ENCODE peak calls at places on chromosomes 13 and 19, in four cellular contexts. One of them, this sample, is unnamed.

GRCh38 chr19:39701291-39701690 is 3.0 kb upstream of the LGALS14 start:
- DNase-seq in BJ: no peak
- DNase-seq in CD8-positive, alpha-beta T cell: no peak
- DNase-seq in uterus: no peak
- DNase-seq in this sample: no peak

GRCh38 chr19:53537523-53538377 is at the start of gene ZNF331:
- DNase-seq in BJ: no peak
- DNase-seq in CD8-positive, alpha-beta T cell: peak; percentile 85
- DNase-seq in uterus: peak; percentile 81
- DNase-seq in this sample: peak; percentile 85

GRCh38 chr19:5823579-5824281 is 15.8 kb downstream of the FUT6 start:
- DNase-seq in BJ: no peak
- DNase-seq in CD8-positive, alpha-beta T cell: no peak
- DNase-seq in uterus: no peak
- DNase-seq in this sample: no peak

GRCh38 chr13:51793570-51794273 is 10.2 kb downstream of the DHRS12 start:
- DNase-seq in BJ: peak; percentile 26
- DNase-seq in CD8-positive, alpha-beta T cell: no peak
- DNase-seq in uterus: no peak
- DNase-seq in this sample: no peak

GRCh38 chr19:36707134-36707533 is 19.7 kb downstream of the ZNF567 start:
- DNase-seq in BJ: no peak
- DNase-seq in CD8-positive, alpha-beta T cell: no peak
- DNase-seq in uterus: no peak
- DNase-seq in this sample: no peak

GRCh38 chr13:95128045-95128643 is 173.1 kb downstream of the ABCC4 start:
- DNase-seq in BJ: no peak
- DNase-seq in CD8-positive, alpha-beta T cell: no peak
- DNase-seq in uterus: no peak
- DNase-seq in this sample: no peak

GRCh38 chr13:45336025-45336800 is 4.8 kb downstream of the TPT1 start:
- DNase-seq in BJ: no peak
- DNase-seq in CD8-positive, alpha-beta T cell: no peak
- DNase-seq in uterus: no peak
- DNase-seq in this sample: no peak

GRCh38 chr19:12331211-12331941 is 2.1 kb downstream of the ZNF563 start:
- DNase-seq in BJ: no peak
- DNase-seq in CD8-positive, alpha-beta T cell: peak; percentile 38
- DNase-seq in uterus: no peak
- DNase-seq in this sample: peak; percentile 85

GRCh38 chr19:38644719-38645118 is 2.7 kb upstream of the ACTN4 start:
- DNase-seq in BJ: no peak
- DNase-seq in CD8-positive, alpha-beta T cell: no peak
- DNase-seq in uterus: no peak
- DNase-seq in this sample: no peak

GRCh38 chr19:30406220-30406944 is 34.2 kb downstream of the ZNF536 start:
- DNase-seq in BJ: no peak
- DNase-seq in CD8-positive, alpha-beta T cell: no peak
- DNase-seq in uterus: no peak
- DNase-seq in this sample: peak; percentile 24

GRCh38 chr19:45527731-45528130 is 20.5 kb downstream of the VASP start:
- DNase-seq in BJ: no peak
- DNase-seq in CD8-positive, alpha-beta T cell: no peak
- DNase-seq in uterus: no peak
- DNase-seq in this sample: no peak

GRCh38 chr13:99395436-99395835 is 88.2 kb upstream of the GPR183 start:
- DNase-seq in BJ: no peak
- DNase-seq in CD8-positive, alpha-beta T cell: no peak
- DNase-seq in uterus: no peak
- DNase-seq in this sample: no peak

GRCh38 chr19:42360787-42361544 is 29.1 kb downstream of the CNFN start:
- DNase-seq in BJ: no peak
- DNase-seq in CD8-positive, alpha-beta T cell: no peak
- DNase-seq in uterus: no peak
- DNase-seq in this sample: no peak

GRCh38 chr13:105991622-105992254 is 543.7 kb downstream of the EFNB2 start:
- DNase-seq in BJ: no peak
- DNase-seq in CD8-positive, alpha-beta T cell: no peak
- DNase-seq in uterus: no peak
- DNase-seq in this sample: no peak

GRCh38 chr19:58406818-58407657 is 1.4 kb upstream of the ZNF584 start:
- DNase-seq in BJ: no peak
- DNase-seq in CD8-positive, alpha-beta T cell: no peak
- DNase-seq in uterus: no peak
- DNase-seq in this sample: no peak

GRCh38 chr19:54481326-54481930 is 8.3 kb upstream of the CDC42EP5 start:
- DNase-seq in BJ: no peak
- DNase-seq in CD8-positive, alpha-beta T cell: peak; percentile 37
- DNase-seq in uterus: no peak
- DNase-seq in this sample: peak; percentile 61

GRCh38 chr19:16587031-16588023 is 15.1 kb upstream of the SLC35E1 start:
- DNase-seq in BJ: no peak
- DNase-seq in CD8-positive, alpha-beta T cell: peak; percentile 64
- DNase-seq in uterus: no peak
- DNase-seq in this sample: peak; percentile 37

GRCh38 chr19:2561895-2562294 is 86.0 kb downstream of the GADD45B start:
- DNase-seq in BJ: no peak
- DNase-seq in CD8-positive, alpha-beta T cell: peak; percentile 69
- DNase-seq in uterus: no peak
- DNase-seq in this sample: peak; percentile 87

GRCh38 chr19:43479226-43479625 is 13.8 kb upstream of the LYPD3 start:
- DNase-seq in BJ: no peak
- DNase-seq in CD8-positive, alpha-beta T cell: no peak
- DNase-seq in uterus: no peak
- DNase-seq in this sample: no peak

GRCh38 chr13:36981156-36981743 is 17.9 kb downstream of the ALG5 start:
- DNase-seq in BJ: peak; percentile 36
- DNase-seq in CD8-positive, alpha-beta T cell: no peak
- DNase-seq in uterus: no peak
- DNase-seq in this sample: peak; percentile 35

GRCh38 chr13:41597348-41598041 is 140.1 kb downstream of the RGCC start:
- DNase-seq in BJ: no peak
- DNase-seq in CD8-positive, alpha-beta T cell: no peak
- DNase-seq in uterus: no peak
- DNase-seq in this sample: no peak

GRCh38 chr13:50276550-50276949 is 261.3 kb downstream of the KCNRG start:
- DNase-seq in BJ: no peak
- DNase-seq in CD8-positive, alpha-beta T cell: no peak
- DNase-seq in uterus: no peak
- DNase-seq in this sample: no peak

GRCh38 chr19:56393119-56394012 is at the start of gene ZNF582:
- DNase-seq in BJ: peak; percentile 70
- DNase-seq in CD8-positive, alpha-beta T cell: peak; percentile 89
- DNase-seq in uterus: peak; percentile 95
- DNase-seq in this sample: peak; percentile 93

GRCh38 chr13:99694251-99694650 is 193.0 kb downstream of the TM9SF2 start:
- DNase-seq in BJ: no peak
- DNase-seq in CD8-positive, alpha-beta T cell: no peak
- DNase-seq in uterus: no peak
- DNase-seq in this sample: no peak

GRCh38 chr19:57820599-57820998 is 5.9 kb upstream of the ZNF552 start:
- DNase-seq in BJ: no peak
- DNase-seq in CD8-positive, alpha-beta T cell: no peak
- DNase-seq in uterus: no peak
- DNase-seq in this sample: no peak

GRCh38 chr19:13135068-13136062 is 14.8 kb downstream of the STX10 start:
- DNase-seq in BJ: no peak
- DNase-seq in CD8-positive, alpha-beta T cell: no peak
- DNase-seq in uterus: no peak
- DNase-seq in this sample: no peak

GRCh38 chr13:40136896-40137295 is 481.4 kb downstream of the COG6 start:
- DNase-seq in BJ: no peak
- DNase-seq in CD8-positive, alpha-beta T cell: no peak
- DNase-seq in uterus: no peak
- DNase-seq in this sample: no peak

GRCh38 chr19:22601906-22602630 is 32.1 kb upstream of the ZNF492 start:
- DNase-seq in BJ: no peak
- DNase-seq in CD8-positive, alpha-beta T cell: no peak
- DNase-seq in uterus: no peak
- DNase-seq in this sample: no peak

GRCh38 chr13:43364210-43365041 is 341.0 kb downstream of the DNAJC15 start:
- DNase-seq in BJ: no peak
- DNase-seq in CD8-positive, alpha-beta T cell: no peak
- DNase-seq in uterus: peak; percentile 32
- DNase-seq in this sample: no peak

GRCh38 chr19:36423925-36424324 is 5.5 kb upstream of the ZFP82 start:
- DNase-seq in BJ: no peak
- DNase-seq in CD8-positive, alpha-beta T cell: no peak
- DNase-seq in uterus: no peak
- DNase-seq in this sample: no peak

GRCh38 chr19:38744906-38745305 is 632 bp upstream of the CAPN12 start:
- DNase-seq in BJ: no peak
- DNase-seq in CD8-positive, alpha-beta T cell: no peak
- DNase-seq in uterus: no peak
- DNase-seq in this sample: no peak

GRCh38 chr13:48411281-48412099 is 1.4 kb downstream of the LPAR6 start:
- DNase-seq in BJ: no peak
- DNase-seq in CD8-positive, alpha-beta T cell: peak; percentile 31
- DNase-seq in uterus: no peak
- DNase-seq in this sample: no peak

GRCh38 chr13:48448963-48449614 is 36.2 kb upstream of the LPAR6 start:
- DNase-seq in BJ: peak; percentile 44
- DNase-seq in CD8-positive, alpha-beta T cell: no peak
- DNase-seq in uterus: no peak
- DNase-seq in this sample: no peak

GRCh38 chr19:23481043-23481442 is 85.8 kb upstream of the ZNF91 start:
- DNase-seq in BJ: no peak
- DNase-seq in CD8-positive, alpha-beta T cell: no peak
- DNase-seq in uterus: no peak
- DNase-seq in this sample: no peak

GRCh38 chr19:38551450-38551813 is 66.3 kb downstream of the MAP4K1 start:
- DNase-seq in BJ: no peak
- DNase-seq in CD8-positive, alpha-beta T cell: no peak
- DNase-seq in uterus: no peak
- DNase-seq in this sample: peak; percentile 78

GRCh38 chr13:37657134-37657533 is 58.6 kb upstream of the POSTN start:
- DNase-seq in BJ: peak; percentile 24
- DNase-seq in CD8-positive, alpha-beta T cell: no peak
- DNase-seq in uterus: no peak
- DNase-seq in this sample: no peak

GRCh38 chr13:27352698-27353097 is 71.7 kb upstream of the GTF3A start:
- DNase-seq in BJ: no peak
- DNase-seq in CD8-positive, alpha-beta T cell: no peak
- DNase-seq in uterus: no peak
- DNase-seq in this sample: no peak

GRCh38 chr13:27353166-27353583 is 71.2 kb upstream of the GTF3A start:
- DNase-seq in BJ: no peak
- DNase-seq in CD8-positive, alpha-beta T cell: no peak
- DNase-seq in uterus: no peak
- DNase-seq in this sample: peak; percentile 91

GRCh38 chr13:27353653-27354052 is 70.8 kb upstream of the GTF3A start:
- DNase-seq in BJ: no peak
- DNase-seq in CD8-positive, alpha-beta T cell: no peak
- DNase-seq in uterus: no peak
- DNase-seq in this sample: no peak

GRCh38 chr13:27355894-27356293 is 68.5 kb upstream of the GTF3A start:
- DNase-seq in BJ: no peak
- DNase-seq in CD8-positive, alpha-beta T cell: no peak
- DNase-seq in uterus: no peak
- DNase-seq in this sample: no peak

DNA sequence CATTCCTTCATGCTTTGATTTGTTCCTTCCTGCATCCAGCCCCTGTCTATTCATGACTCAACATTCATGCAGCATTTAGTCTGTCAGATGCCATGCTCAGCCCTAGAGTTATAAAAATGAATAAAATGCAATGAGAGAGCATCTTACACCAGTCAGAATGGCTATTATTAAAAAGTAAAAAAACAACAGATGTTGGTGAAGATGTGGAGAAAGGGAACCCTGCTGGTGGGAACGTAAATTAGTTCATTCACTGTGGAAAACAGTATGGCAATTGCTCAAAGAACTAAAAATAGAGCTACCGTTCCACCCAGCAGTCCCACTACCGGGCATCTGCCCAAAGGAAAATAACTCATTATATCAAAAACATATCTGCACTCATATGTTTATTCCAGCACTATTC is 70.0 kb upstream of the GTF3A start:
- DNase-seq in BJ: no peak
- DNase-seq in CD8-positive, alpha-beta T cell: no peak
- DNase-seq in uterus: no peak
- DNase-seq in this sample: no peak
- TF ChIP-seq CTCF in BJ: peak; percentile 28
- TF ChIP-seq CTCF in CD8-positive, alpha-beta T cell: no peak
- TF ChIP-seq CTCF in uterus: no peak
- TF ChIP-seq CTCF in this sample: no peak

GRCh38 chr19:49889687-49890348 is 6.9 kb downstream of the IL4I1 start:
- DNase-seq in BJ: no peak
- DNase-seq in CD8-positive, alpha-beta T cell: peak; percentile 75
- DNase-seq in uterus: peak; percentile 73
- DNase-seq in this sample: peak; percentile 60
- TF ChIP-seq CTCF in BJ: peak; percentile 83
- TF ChIP-seq CTCF in CD8-positive, alpha-beta T cell: peak; percentile 89
- TF ChIP-seq CTCF in uterus: peak; percentile 74
- TF ChIP-seq CTCF in this sample: peak; percentile 79

GRCh38 chr19:50328257-50329145 is 676 bp downstream of the KCNC3 start:
- DNase-seq in BJ: no peak
- DNase-seq in CD8-positive, alpha-beta T cell: no peak
- DNase-seq in uterus: no peak
- DNase-seq in this sample: peak; percentile 37
- TF ChIP-seq CTCF in BJ: no peak
- TF ChIP-seq CTCF in CD8-positive, alpha-beta T cell: no peak
- TF ChIP-seq CTCF in uterus: no peak
- TF ChIP-seq CTCF in this sample: peak; percentile 78

GRCh38 chr13:109281017-109281416 is 505.4 kb downstream of the IRS2 start:
- DNase-seq in BJ: no peak
- DNase-seq in CD8-positive, alpha-beta T cell: no peak
- DNase-seq in uterus: no peak
- DNase-seq in this sample: no peak

GRCh38 chr13:109288151-109288709 is 498.2 kb downstream of the IRS2 start:
- DNase-seq in BJ: no peak
- DNase-seq in CD8-positive, alpha-beta T cell: no peak
- DNase-seq in uterus: no peak
- DNase-seq in this sample: no peak

GRCh38 chr13:109281823-109282239 is 504.6 kb downstream of the IRS2 start:
- DNase-seq in BJ: no peak
- DNase-seq in CD8-positive, alpha-beta T cell: no peak
- DNase-seq in uterus: no peak
- DNase-seq in this sample: no peak

GRCh38 chr13:109287553-109287952 is 498.8 kb downstream of the IRS2 start:
- DNase-seq in BJ: no peak
- DNase-seq in CD8-positive, alpha-beta T cell: no peak
- DNase-seq in uterus: no peak
- DNase-seq in this sample: no peak

DNA sequence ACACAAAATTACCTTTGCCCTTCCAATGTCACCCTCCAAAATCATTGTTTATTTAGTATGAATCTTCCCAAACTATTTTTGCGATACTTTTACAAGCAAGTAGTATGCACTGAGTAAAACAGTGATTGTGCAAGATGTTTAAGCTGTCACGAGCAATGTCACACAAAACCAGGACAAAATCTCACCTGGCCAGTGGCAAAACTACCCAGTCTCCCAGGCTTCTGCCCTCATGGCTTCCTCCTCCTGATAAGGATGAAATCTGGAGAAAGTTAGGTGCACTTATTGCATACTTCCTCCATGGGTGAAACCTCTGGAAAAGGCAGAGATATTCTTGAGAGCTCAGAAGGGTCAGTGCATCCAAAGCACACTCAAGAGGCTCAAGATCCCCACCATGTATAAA is 500.8 kb downstream of the IRS2 start:
- DNase-seq in BJ: no peak
- DNase-seq in CD8-positive, alpha-beta T cell: no peak
- DNase-seq in uterus: no peak
- DNase-seq in this sample: no peak
- TF ChIP-seq CTCF in BJ: no peak
- TF ChIP-seq CTCF in CD8-positive, alpha-beta T cell: no peak
- TF ChIP-seq CTCF in uterus: no peak
- TF ChIP-seq CTCF in this sample: no peak